ENCODE peak calls at places on chromosome 7, in four cellular contexts. T is amniotic stem cell, F is H54, Y is ACHN. Z is an unnamed sample.
A peak's percentile ranks its signal among the peaks of the same experiment; 100 is the strongest.

GRCh38 chr7:85471740-85472139 is 284.9 kb upstream of the SEMA3D start:
- DNase-seq in T (no peak), F (no peak), Y (no peak), Z (no peak)

GRCh38 chr7:101108330-101108857 is 18.5 kb upstream of the SERPINE1 start:
- DNase-seq in T (no peak), F (no peak), Y (peak; percentile 61), Z (no peak)

GRCh38 chr7:131829911-131830310 is 273.5 kb upstream of the PODXL start:
- DNase-seq in T (no peak), F (no peak), Y (no peak), Z (no peak)

GRCh38 chr7:131483586-131483985 is 72.8 kb downstream of the PODXL start:
- DNase-seq in T (no peak), F (no peak), Y (no peak), Z (no peak)

GRCh38 chr7:24477807-24478655 is 95.2 kb upstream of the PALS2 start:
- DNase-seq in T (peak; percentile 66), F (peak; percentile 57), Y (peak; percentile 91), Z (no peak)

GRCh38 chr7:1703475-1704325 is 33.6 kb downstream of the ELFN1 start:
- DNase-seq in T (no peak), F (no peak), Y (no peak), Z (no peak)

GRCh38 chr7:117750612-117751563 is 122.4 kb downstream of the CTTNBP2 start:
- DNase-seq in T (peak; percentile 0), F (no peak), Y (peak; percentile 54), Z (peak; percentile 49)

GRCh38 chr7:30642789-30643188 is 39.5 kb downstream of the CRHR2 start:
- DNase-seq in T (no peak), F (no peak), Y (no peak), Z (no peak)

GRCh38 chr7:133853706-133854276 is 273.3 kb upstream of the LRGUK start:
- DNase-seq in T (peak; percentile 56), F (peak; percentile 23), Y (peak; percentile 100), Z (peak; percentile 80)

GRCh38 chr7:112484671-112485097 is 3.9 kb downstream of the LSMEM1 start:
- DNase-seq in T (peak; percentile 80), F (peak; percentile 32), Y (peak; percentile 54), Z (peak; percentile 82)

GRCh38 chr7:115099906-115100305 is 178.0 kb downstream of the MDFIC start:
- DNase-seq in T (peak; percentile 38), F (no peak), Y (peak; percentile 54), Z (peak; percentile 53)

GRCh38 chr7:17680026-17680425 is 260.3 kb downstream of the SNX13 start:
- DNase-seq in T (peak; percentile 69), F (no peak), Y (peak; percentile 91), Z (peak; percentile 58)

GRCh38 chr7:138491612-138492386 is 31.7 kb downstream of the TRIM24 start:
- DNase-seq in T (no peak), F (no peak), Y (no peak), Z (no peak)

Z was measured in LoVo.